ENCODE peak calls at places on chromosome 22, in nine cellular contexts. X is posterior cingulate gyrus, A is NCI-H1930, L is neural crest cell, C is fibroblast of mammary gland, R is cardiac muscle cell, W is K562, N is left ventricle myocardium inferior, O is coronary artery. S is an unnamed sample.
A peak's percentile ranks its signal among the peaks of the same experiment; 100 is the strongest.

GRCh38 chr22:24728790-24729637 is 45.5 kb downstream of the PIWIL3 start:
- DNase-seq in X (no peak), A (no peak), L (peak; percentile 11), C (peak; percentile 7), R (peak; percentile 40), W (peak; percentile 84), N (peak; percentile 62), O (no peak), S (no peak)

GRCh38 chr22:49018601-49019000 is 809.1 kb downstream of the BRD1 start:
- DNase-seq in X (no peak), A (no peak), L (no peak), C (no peak), R (no peak), W (no peak), N (no peak), O (peak; percentile 41), S (no peak)

GRCh38 chr22:43218786-43219185 is 31.9 kb upstream of the TTLL12 start:
- DNase-seq in X (no peak), A (no peak), L (no peak), C (no peak), R (no peak), W (no peak), N (no peak), O (no peak), S (no peak)

GRCh38 chr22:36606659-36607058 is 77.7 kb upstream of the EIF3D start:
- DNase-seq in X (no peak), A (no peak), L (no peak), C (no peak), R (no peak), W (no peak), N (no peak), O (no peak), S (no peak)

GRCh38 chr22:49670610-49671330 is 156.9 kb downstream of the BRD1 start:
- DNase-seq in X (no peak), A (no peak), L (peak; percentile 26), C (no peak), R (no peak), W (no peak), N (no peak), O (peak; percentile 61), S (no peak)

GRCh38 chr22:44098021-44098739 is 74.1 kb downstream of the PARVB start:
- DNase-seq in X (peak; percentile 47), A (no peak), L (no peak), C (no peak), R (no peak), W (no peak), N (no peak), O (no peak), S (no peak)

GRCh38 chr22:37636186-37636948 is 3.1 kb upstream of the SH3BP1 start:
- DNase-seq in X (no peak), A (no peak), L (no peak), C (peak; percentile 92), R (no peak), W (no peak), N (no peak), O (no peak), S (no peak)

GRCh38 chr22:49068861-49069260 is 758.8 kb downstream of the BRD1 start:
- DNase-seq in X (no peak), A (no peak), L (no peak), C (no peak), R (no peak), W (no peak), N (no peak), O (no peak), S (no peak)

GRCh38 chr22:28951969-28952521 is 68.7 kb downstream of the ZNRF3 start:
- DNase-seq in X (no peak), A (no peak), L (no peak), C (peak; percentile 19), R (no peak), W (no peak), N (no peak), O (no peak), S (no peak)

GRCh38 chr22:32237021-32237420 is 18.1 kb downstream of the SLC5A4 start:
- DNase-seq in X (no peak), A (no peak), L (no peak), C (no peak), R (no peak), W (no peak), N (no peak), O (no peak), S (no peak)

GRCh38 chr22:31148953-31149627 is 8.8 kb upstream of the PLA2G3 start:
- DNase-seq in X (peak; percentile 89), A (peak; percentile 55), L (peak; percentile 59), C (peak; percentile 75), R (peak; percentile 89), W (peak; percentile 48), N (peak; percentile 66), O (peak; percentile 85), S (no peak)

GRCh38 chr22:42203609-42204008 is 66.8 kb downstream of the TCF20 start:
- DNase-seq in X (no peak), A (no peak), L (no peak), C (no peak), R (no peak), W (no peak), N (no peak), O (no peak), S (no peak)

GRCh38 chr22:46590334-46590733 is 29.9 kb upstream of the GRAMD4 start:
- DNase-seq in X (peak; percentile 47), A (no peak), L (no peak), C (no peak), R (no peak), W (no peak), N (peak; percentile 79), O (no peak), S (no peak)

GRCh38 chr22:40281717-40282116 is 64.6 kb upstream of the ADSL start:
- DNase-seq in X (no peak), A (no peak), L (no peak), C (no peak), R (no peak), W (no peak), N (no peak), O (no peak), S (no peak)

GRCh38 chr22:34861787-34862186 is 204.2 kb upstream of the ISX start:
- DNase-seq in X (no peak), A (no peak), L (no peak), C (no peak), R (no peak), W (no peak), N (no peak), O (no peak), S (no peak)

GRCh38 chr22:23786261-23786710 is 480 bp upstream of the SMARCB1 start:
- DNase-seq in X (peak; percentile 52), A (no peak), L (no peak), C (no peak), R (no peak), W (no peak), N (no peak), O (no peak), S (no peak)

GRCh38 chr22:28718044-28718443 is 23.6 kb downstream of the CHEK2 start:
- DNase-seq in X (no peak), A (no peak), L (no peak), C (no peak), R (no peak), W (no peak), N (no peak), O (no peak), S (no peak)

GRCh38 chr22:35805466-35805865 is 87.8 kb downstream of the APOL5 start:
- DNase-seq in X (no peak), A (no peak), L (no peak), C (no peak), R (no peak), W (no peak), N (no peak), O (no peak), S (no peak)

GRCh38 chr22:20020533-20021195 is at the start of gene TANGO2:
- DNase-seq in X (peak; percentile 97), A (peak; percentile 94), L (peak; percentile 89), C (peak; percentile 83), R (peak; percentile 96), W (peak; percentile 100), N (peak; percentile 93), O (peak; percentile 91), S (peak; percentile 55)

GRCh38 chr22:27504360-27504759 is 297.2 kb downstream of the MN1 start:
- DNase-seq in X (no peak), A (no peak), L (no peak), C (no peak), R (no peak), W (no peak), N (no peak), O (no peak), S (no peak)

GRCh38 chr22:36026741-36027140 is 1.9 kb downstream of the RBFOX2 start:
- DNase-seq in X (no peak), A (no peak), L (no peak), C (peak; percentile 59), R (peak; percentile 35), W (no peak), N (no peak), O (no peak), S (no peak)

GRCh38 chr22:45210174-45210573 is 30.5 kb downstream of the KIAA0930 start:
- DNase-seq in X (no peak), A (no peak), L (no peak), C (no peak), R (no peak), W (no peak), N (no peak), O (no peak), S (no peak)

GRCh38 chr22:41848468-41848867 is 15.6 kb downstream of the SREBF2 start:
- DNase-seq in X (no peak), A (no peak), L (no peak), C (peak; percentile 28), R (no peak), W (no peak), N (peak; percentile 41), O (no peak), S (no peak)

GRCh38 chr22:24995649-24996180 is 43.2 kb downstream of the KIAA1671 start:
- DNase-seq in X (no peak), A (no peak), L (no peak), C (no peak), R (no peak), W (no peak), N (no peak), O (no peak), S (no peak)

GRCh38 chr22:33851985-33852384 is 68.3 kb downstream of the LARGE1 start:
- DNase-seq in X (no peak), A (no peak), L (no peak), C (no peak), R (no peak), W (no peak), N (no peak), O (no peak), S (no peak)

GRCh38 chr22:49331878-49332277 is 495.8 kb downstream of the BRD1 start:
- DNase-seq in X (no peak), A (no peak), L (no peak), C (no peak), R (no peak), W (no peak), N (no peak), O (peak; percentile 50), S (no peak)

GRCh38 chr22:42791721-42792452 is 65.2 kb downstream of the ARFGAP3 start:
- DNase-seq in X (peak; percentile 84), A (no peak), L (no peak), C (no peak), R (no peak), W (no peak), N (peak; percentile 75), O (no peak), S (no peak)

GRCh38 chr22:44876921-44877320 is 124.5 kb downstream of the ARHGAP8 start:
- DNase-seq in X (peak; percentile 62), A (no peak), L (no peak), C (no peak), R (no peak), W (no peak), N (no peak), O (no peak), S (no peak)

GRCh38 chr22:20137671-20138416 is 6.2 kb downstream of the ZDHHC8 start:
- DNase-seq in X (peak; percentile 95), A (no peak), L (no peak), C (no peak), R (peak; percentile 42), W (peak; percentile 73), N (peak; percentile 60), O (no peak), S (no peak)

GRCh38 chr22:48301421-48301820 is 1526.3 kb downstream of the BRD1 start:
- DNase-seq in X (peak; percentile 70), A (no peak), L (no peak), C (no peak), R (no peak), W (no peak), N (no peak), O (no peak), S (no peak)

GRCh38 chr22:26922804-26923203 is 265.4 kb downstream of the MIAT start:
- DNase-seq in X (no peak), A (no peak), L (no peak), C (no peak), R (peak; percentile 77), W (peak; percentile 12), N (no peak), O (no peak), S (no peak)

S was measured in thoracic aorta.